ENCODE peak calls at places on chromosomes 6 and 20, in four cellular contexts. I is right lobe of liver, Z is lower leg skin, L is OCI-LY7. W is an unnamed sample.

GRCh38 chr6:47047479-47048411 is 5.6 kb upstream of the ADGRF1 start:
- DNase-seq in I (no peak), Z (no peak), L (peak), W (peak)

GRCh38 chr6:436308-437041 is 44.9 kb downstream of the IRF4 start:
- DNase-seq in I (no peak), Z (peak), L (no peak), W (no peak)

GRCh38 chr20:14865169-14865568 is 527.8 kb upstream of the FLRT3 start:
- DNase-seq in I (no peak), Z (no peak), L (no peak), W (no peak)

GRCh38 chr20:16613954-16614353 is 40.7 kb upstream of the KIF16B start:
- DNase-seq in I (no peak), Z (no peak), L (no peak), W (no peak)

GRCh38 chr20:62994850-62995249 is 11.9 kb downstream of the BHLHE23 start:
- DNase-seq in I (no peak), Z (no peak), L (no peak), W (no peak)

GRCh38 chr20:1300083-1300840 is 28.7 kb downstream of the SDCBP2 start:
- DNase-seq in I (no peak), Z (no peak), L (no peak), W (no peak)

GRCh38 chr6:136791296-136792065 is 796 bp downstream of the MAP3K5 start:
- DNase-seq in I (peak), Z (peak), L (peak), W (peak)

GRCh38 chr20:62768234-62768814 is 27.9 kb upstream of the MRGBP start:
- DNase-seq in I (peak), Z (no peak), L (no peak), W (no peak)

GRCh38 chr6:41732601-41733348 is 2.6 kb downstream of the TFEB start:
- DNase-seq in I (no peak), Z (no peak), L (peak), W (peak)

GRCh38 chr20:14959506-14960493 is 622.4 kb upstream of the FLRT3 start:
- DNase-seq in I (no peak), Z (no peak), L (no peak), W (no peak)

GRCh38 chr20:34582911-34583310 is 24.4 kb downstream of the MAP1LC3A start:
- DNase-seq in I (no peak), Z (peak), L (no peak), W (no peak)

GRCh38 chr20:14918981-14919380 is 581.6 kb upstream of the FLRT3 start:
- DNase-seq in I (no peak), Z (no peak), L (no peak), W (no peak)

GRCh38 chr20:64065062-64065972 is 2.3 kb downstream of the TCEA2 start:
- DNase-seq in I (peak), Z (no peak), L (peak), W (no peak)

GRCh38 chr20:40679119-40679637 is 9.9 kb downstream of the MAFB start:
- DNase-seq in I (no peak), Z (no peak), L (no peak), W (no peak)

GRCh38 chr6:12208190-12208589 is 82.0 kb upstream of the EDN1 start:
- DNase-seq in I (no peak), Z (no peak), L (no peak), W (no peak)

GRCh38 chr6:75101896-75102680 is 103.8 kb downstream of the COL12A1 start:
- DNase-seq in I (no peak), Z (no peak), L (no peak), W (no peak)

GRCh38 chr20:62734881-62735280 is 26.2 kb downstream of the NTSR1 start:
- DNase-seq in I (no peak), Z (peak), L (no peak), W (no peak)

GRCh38 chr6:135451617-135452190 is 45.8 kb downstream of the AHI1 start:
- DNase-seq in I (no peak), Z (no peak), L (peak), W (no peak)

GRCh38 chr20:50694379-50695143 is 3.2 kb upstream of the RIPOR3 start:
- DNase-seq in I (no peak), Z (no peak), L (no peak), W (no peak)

GRCh38 chr6:40947876-40948514 is 91.0 kb downstream of the UNC5CL start:
- DNase-seq in I (no peak), Z (no peak), L (no peak), W (no peak)

GRCh38 chr6:56172144-56172543 is 75.2 kb downstream of the COL21A1 start:
- DNase-seq in I (no peak), Z (no peak), L (no peak), W (no peak)

GRCh38 chr20:35886537-35886936 is 67.8 kb downstream of the SCAND1 start:
- DNase-seq in I (no peak), Z (no peak), L (no peak), W (no peak)

GRCh38 chr6:144804246-144804790 is 519.2 kb downstream of the UTRN start:
- DNase-seq in I (no peak), Z (no peak), L (no peak), W (no peak)

GRCh38 chr6:15507746-15508145 is 155.1 kb downstream of the DTNBP1 start:
- DNase-seq in I (no peak), Z (peak), L (no peak), W (no peak)

GRCh38 chr6:45591816-45592359 is 214.2 kb upstream of the SUPT3H start:
- DNase-seq in I (no peak), Z (no peak), L (no peak), W (no peak)

GRCh38 chr6:80143312-80143960 is 37.0 kb downstream of the BCKDHB start:
- DNase-seq in I (no peak), Z (peak), L (no peak), W (no peak)

GRCh38 chr6:100892693-100893092 is 11.6 kb upstream of the ASCC3 start:
- DNase-seq in I (peak), Z (no peak), L (no peak), W (no peak)

GRCh38 chr6:63307581-63308246 is 12.1 kb downstream of the LGSN start:
- DNase-seq in I (no peak), Z (no peak), L (peak), W (peak)

GRCh38 chr20:35831029-35831428 is 59.2 kb downstream of the PHF20 start:
- DNase-seq in I (no peak), Z (no peak), L (no peak), W (no peak)

GRCh38 chr6:143579703-143580102 is 68.2 kb upstream of the FUCA2 start:
- DNase-seq in I (no peak), Z (peak), L (no peak), W (no peak)

GRCh38 chr20:1893721-1894470 is 1.3 kb upstream of the SIRPA start:
- DNase-seq in I (peak), Z (peak), L (no peak), W (no peak)

GRCh38 chr20:3765171-3765887 is 2.2 kb downstream of the ADISSP start:
- DNase-seq in I (no peak), Z (no peak), L (no peak), W (no peak)

GRCh38 chr6:96837138-96837971 is at the start of gene GPR63:
- DNase-seq in I (peak), Z (peak), L (peak), W (peak)

DNA sequence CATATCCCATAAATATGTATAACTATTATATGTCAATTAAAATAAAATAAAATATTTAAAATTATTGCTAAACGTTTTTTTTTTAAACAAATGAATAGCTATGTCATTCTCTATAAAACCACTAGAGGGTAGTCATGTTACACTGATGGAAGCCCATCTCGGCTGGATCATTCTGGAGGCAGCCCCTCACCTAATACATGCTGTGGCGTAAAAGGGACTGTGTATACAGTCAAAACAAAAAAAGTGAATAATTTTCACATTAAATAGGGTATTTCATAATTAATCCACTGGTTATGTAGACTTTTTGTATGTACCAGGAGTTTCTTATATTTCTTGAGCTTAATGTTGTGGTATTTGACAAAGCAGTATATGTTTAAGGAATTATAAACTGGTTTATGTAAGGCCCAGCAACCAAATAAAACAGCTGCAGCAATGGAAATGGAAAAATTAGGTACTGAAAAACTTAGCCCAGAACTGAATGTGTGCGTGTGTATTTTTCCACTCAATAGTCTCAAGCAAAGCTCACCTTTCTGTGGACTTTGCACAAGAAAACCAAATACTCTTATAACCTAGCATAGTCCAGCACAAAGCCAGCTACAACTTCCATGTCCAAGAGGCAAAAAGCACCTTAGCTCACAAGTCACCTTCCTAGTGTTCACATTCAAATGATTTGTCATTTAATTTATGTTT is 81.7 kb downstream of the COL9A1 start:
- DNase-seq in I (no peak), Z (no peak), L (peak), W (peak)
- TF ChIP-seq CTCF in I (peak), Z (no peak), L (peak), W (peak)

GRCh38 chr6:25875563-25875905 is 1.5 kb upstream of the SLC17A3 start:
- DNase-seq in I (no peak), Z (no peak), L (no peak), W (no peak)

GRCh38 chr6:25876203-25876602 is 2.2 kb upstream of the SLC17A3 start:
- DNase-seq in I (no peak), Z (no peak), L (no peak), W (no peak)

GRCh38 chr6:25880601-25881000 is 6.6 kb upstream of the SLC17A3 start:
- DNase-seq in I (no peak), Z (no peak), L (no peak), W (no peak)

GRCh38 chr6:25882066-25882496 is 8.0 kb upstream of the SLC17A3 start:
- DNase-seq in I (peak), Z (no peak), L (no peak), W (peak)

GRCh38 chr6:25878721-25879322 is 4.8 kb upstream of the SLC17A3 start:
- DNase-seq in I (no peak), Z (no peak), L (no peak), W (no peak)
- TF ChIP-seq CTCF in I (no peak), Z (no peak), L (no peak), W (no peak)

GRCh38 chr6:98514073-98514720 is 320.2 kb upstream of the POU3F2 start:
- DNase-seq in I (no peak), Z (no peak), L (no peak), W (no peak)
- TF ChIP-seq CTCF in I (no peak), Z (no peak), L (peak), W (no peak)

GRCh38 chr6:113856571-113857564 is at the start of gene MARCKS:
- DNase-seq in I (peak), Z (peak), L (peak), W (peak)

GRCh38 chr6:113855500-113856010 is 1.6 kb upstream of the MARCKS start:
- DNase-seq in I (no peak), Z (no peak), L (no peak), W (peak)

GRCh38 chr6:113856011-113856551 is 1.1 kb upstream of the MARCKS start:
- DNase-seq in I (no peak), Z (no peak), L (no peak), W (peak)

GRCh38 chr6:113853252-113853651 is 3.9 kb upstream of the MARCKS start:
- DNase-seq in I (no peak), Z (no peak), L (no peak), W (no peak)

GRCh38 chr6:113854531-113855499 is 2.3 kb upstream of the MARCKS start:
- DNase-seq in I (peak), Z (peak), L (peak), W (peak)
- TF ChIP-seq CTCF in I (no peak), Z (no peak), L (peak), W (peak)

GRCh38 chr6:4983322-4983721 is 20.5 kb downstream of the RPP40 start:
- DNase-seq in I (no peak), Z (peak), L (no peak), W (no peak)
- TF ChIP-seq CTCF in I (no peak), Z (no peak), L (no peak), W (no peak)

GRCh38 chr6:154457881-154458284 is 52.6 kb downstream of the CNKSR3 start:
- DNase-seq in I (peak), Z (peak), L (no peak), W (no peak)
- TF ChIP-seq CTCF in I (no peak), Z (no peak), L (no peak), W (no peak)

DNA sequence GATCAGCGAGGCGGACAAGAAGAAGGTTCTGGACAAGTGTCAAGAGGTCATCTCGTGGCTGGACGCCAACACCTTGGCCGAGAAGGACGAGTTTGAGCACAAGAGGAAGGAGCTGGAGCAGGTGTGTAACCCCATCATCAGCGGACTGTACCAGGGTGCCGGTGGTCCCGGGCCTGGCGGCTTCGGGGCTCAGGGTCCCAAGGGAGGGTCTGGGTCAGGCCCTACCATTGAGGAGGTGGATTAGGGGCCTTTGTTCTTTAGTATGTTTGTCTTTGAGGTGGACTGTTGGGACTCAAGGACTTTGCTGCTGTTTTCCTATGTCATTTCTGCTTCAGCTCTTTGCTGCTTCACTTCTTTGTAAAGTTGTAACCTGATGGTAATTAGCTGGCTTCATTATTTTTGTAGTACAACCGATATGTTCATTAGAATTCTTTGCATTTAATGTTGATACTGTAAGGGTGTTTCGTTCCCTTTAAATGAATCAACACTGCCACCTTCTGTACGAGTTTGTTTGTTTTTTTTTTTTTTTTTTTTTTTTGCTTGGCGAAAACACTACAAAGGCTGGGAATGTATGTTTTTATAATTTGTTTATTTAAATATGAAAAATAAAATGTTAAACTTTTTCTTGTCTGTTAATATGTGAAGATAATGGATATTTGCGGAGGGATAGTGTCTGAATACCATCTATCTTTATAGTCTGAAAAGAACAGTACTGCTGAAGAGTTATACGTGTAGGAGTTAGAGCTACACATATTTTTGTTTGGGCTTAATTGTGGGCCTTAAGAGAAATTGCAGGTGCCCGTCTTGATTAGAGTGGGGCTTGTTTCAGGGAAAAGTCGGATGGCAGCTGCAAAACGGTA is 2.3 kb downstream of the HSPA1B start:
- DNase-seq in I (peak), Z (no peak), L (peak), W (peak)
- TF ChIP-seq CTCF in I (peak), Z (no peak), L (peak), W (peak)